ENCODE peak calls at places on chromosomes 6 and 20, in six cellular contexts. R, X, S, Y, M and G are unnamed samples.
A peak's percentile ranks its signal among the peaks of the same experiment; 100 is the strongest.

GRCh38 chr20:58649288-58650180 is 1.5 kb upstream of the STX16 start:
- DNase-seq in R (peak; percentile 42), X (peak; percentile 73), S (no peak), Y (no peak), M (peak; percentile 24), G (no peak)

GRCh38 chr6:93550551-93551276 is 131.4 kb upstream of the EPHA7 start:
- DNase-seq in R (no peak), X (no peak), S (no peak), Y (no peak), M (no peak), G (no peak)

GRCh38 chr6:119179062-119179461 is 100.6 kb upstream of the FAM184A start:
- DNase-seq in R (no peak), X (no peak), S (no peak), Y (no peak), M (no peak), G (no peak)

GRCh38 chr6:16363749-16364148 is 125.4 kb downstream of the GMPR start:
- DNase-seq in R (no peak), X (no peak), S (no peak), Y (no peak), M (no peak), G (no peak)

GRCh38 chr20:13430346-13431002 is 208.3 kb downstream of the TASP1 start:
- DNase-seq in R (no peak), X (no peak), S (no peak), Y (no peak), M (no peak), G (no peak)

GRCh38 chr6:40500227-40500626 is 86.9 kb downstream of the LRFN2 start:
- DNase-seq in R (no peak), X (no peak), S (no peak), Y (no peak), M (no peak), G (no peak)

GRCh38 chr6:43150051-43150751 is 20.9 kb upstream of the SRF start:
- DNase-seq in R (no peak), X (no peak), S (no peak), Y (no peak), M (peak; percentile 83), G (no peak)

GRCh38 chr20:51172558-51173428 is 149.9 kb upstream of the KCNG1 start:
- DNase-seq in R (no peak), X (no peak), S (no peak), Y (no peak), M (no peak), G (no peak)

GRCh38 chr6:56062856-56063255 is 184.5 kb downstream of the COL21A1 start:
- DNase-seq in R (no peak), X (no peak), S (no peak), Y (peak; percentile 25), M (no peak), G (no peak)

GRCh38 chr6:5143625-5144311 is 58.6 kb downstream of the PPP1R3G start:
- DNase-seq in R (peak; percentile 91), X (peak; percentile 88), S (peak; percentile 97), Y (peak; percentile 75), M (peak; percentile 84), G (peak; percentile 81)

GRCh38 chr20:14707865-14708574 is 370.6 kb upstream of the FLRT3 start:
- DNase-seq in R (no peak), X (no peak), S (no peak), Y (no peak), M (no peak), G (peak; percentile 17)

GRCh38 chr6:34131326-34132081 is 14.4 kb downstream of the GRM4 start:
- DNase-seq in R (no peak), X (no peak), S (no peak), Y (no peak), M (no peak), G (no peak)

GRCh38 chr6:112384511-112384910 is 37.4 kb downstream of the RFPL4B start:
- DNase-seq in R (no peak), X (no peak), S (no peak), Y (peak; percentile 13), M (no peak), G (no peak)

GRCh38 chr6:31112478-31112877 is at the start of gene C6orf15:
- DNase-seq in R (no peak), X (no peak), S (no peak), Y (no peak), M (no peak), G (no peak)

GRCh38 chr6:52389626-52390360 is 27.8 kb downstream of the PAQR8 start:
- DNase-seq in R (no peak), X (peak; percentile 70), S (no peak), Y (peak; percentile 31), M (peak; percentile 84), G (peak; percentile 51)

GRCh38 chr6:166456360-166457156 is 73.8 kb upstream of the MPC1 start:
- DNase-seq in R (no peak), X (no peak), S (no peak), Y (no peak), M (no peak), G (peak; percentile 7)

GRCh38 chr20:701401-702129 is 26.0 kb upstream of the SCRT2 start:
- DNase-seq in R (no peak), X (no peak), S (no peak), Y (no peak), M (peak; percentile 24), G (no peak)

GRCh38 chr6:42365021-42365420 is 86.7 kb downstream of the TRERF1 start:
- DNase-seq in R (no peak), X (no peak), S (no peak), Y (no peak), M (no peak), G (no peak)

GRCh38 chr6:119322715-119323350 is 26.7 kb downstream of the MAN1A1 start:
- DNase-seq in R (no peak), X (no peak), S (no peak), Y (no peak), M (no peak), G (no peak)

GRCh38 chr6:44219053-44219814 is 2.5 kb downstream of the MYMX start:
- DNase-seq in R (peak; percentile 94), X (peak; percentile 94), S (peak; percentile 75), Y (peak; percentile 27), M (peak; percentile 91), G (peak; percentile 83)

GRCh38 chr20:52268184-52268583 is 76.6 kb upstream of the ZFP64 start:
- DNase-seq in R (no peak), X (no peak), S (no peak), Y (peak; percentile 65), M (no peak), G (peak; percentile 21)

GRCh38 chr6:144347447-144347758 is 62.3 kb downstream of the UTRN start:
- DNase-seq in R (no peak), X (no peak), S (no peak), Y (no peak), M (no peak), G (no peak)

GRCh38 chr6:137363805-137364138 is 130.4 kb downstream of the OLIG3 start:
- DNase-seq in R (no peak), X (no peak), S (no peak), Y (peak; percentile 18), M (no peak), G (no peak)

DNA sequence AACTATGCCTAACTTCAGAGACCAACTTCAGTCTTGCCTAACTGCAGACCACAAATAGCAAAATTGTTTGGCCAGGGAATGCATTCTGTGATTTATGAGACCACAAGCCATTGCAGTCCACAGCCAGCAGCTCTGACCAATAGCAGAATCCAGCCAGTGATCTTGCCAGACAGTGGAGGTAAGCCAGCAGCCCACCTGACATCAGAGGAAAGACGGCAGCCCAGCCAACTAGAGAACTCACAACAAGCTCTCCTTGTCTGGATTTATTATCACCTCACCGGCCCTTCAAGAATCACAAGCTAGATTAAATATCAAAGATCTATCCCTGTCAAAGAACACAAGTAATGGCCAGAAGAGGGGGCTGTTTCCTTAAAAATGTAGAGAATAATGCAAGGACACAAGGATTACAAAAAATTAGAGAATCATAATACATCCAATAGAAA is 66.5 kb upstream of the SLC35F1 start:
- DNase-seq in R (peak; percentile 70), X (no peak), S (no peak), Y (peak; percentile 33), M (no peak), G (peak; percentile 34)
- TF ChIP-seq CTCF in R (peak; percentile 27), X (no peak), S (no peak), Y (peak; percentile 34), M (peak; percentile 46), G (peak; percentile 25)

GRCh38 chr6:157200117-157200516 is 123.2 kb downstream of the TMEM242 start:
- DNase-seq in R (no peak), X (no peak), S (no peak), Y (no peak), M (no peak), G (no peak)

GRCh38 chr6:157196391-157196790 is 126.9 kb downstream of the TMEM242 start:
- DNase-seq in R (no peak), X (no peak), S (no peak), Y (no peak), M (no peak), G (no peak)

GRCh38 chr6:157200611-157201010 is 122.7 kb downstream of the TMEM242 start:
- DNase-seq in R (no peak), X (peak; percentile 30), S (no peak), Y (no peak), M (peak; percentile 74), G (no peak)

GRCh38 chr6:157201083-157201482 is 122.2 kb downstream of the TMEM242 start:
- DNase-seq in R (no peak), X (peak; percentile 53), S (no peak), Y (no peak), M (no peak), G (no peak)

GRCh38 chr6:157198425-157199279 is 124.7 kb downstream of the TMEM242 start:
- DNase-seq in R (no peak), X (peak; percentile 92), S (peak; percentile 12), Y (peak; percentile 24), M (peak; percentile 98), G (peak; percentile 52)
- H3K4me3 ChIP-seq in R (no peak overlapping the region), X (no peak overlapping the region), S (no peak overlapping the region), Y (no peak overlapping the region), M (peak overlapping the region; percentile 10), G (no peak overlapping the region)

GRCh38 chr6:20559924-20560551 is 25.8 kb downstream of the CDKAL1 start:
- DNase-seq in R (no peak), X (no peak), S (no peak), Y (peak; percentile 33), M (no peak), G (peak; percentile 65)
- TF ChIP-seq CTCF in R (peak; percentile 4), X (no peak), S (no peak), Y (peak; percentile 25), M (no peak), G (no peak)

DNA sequence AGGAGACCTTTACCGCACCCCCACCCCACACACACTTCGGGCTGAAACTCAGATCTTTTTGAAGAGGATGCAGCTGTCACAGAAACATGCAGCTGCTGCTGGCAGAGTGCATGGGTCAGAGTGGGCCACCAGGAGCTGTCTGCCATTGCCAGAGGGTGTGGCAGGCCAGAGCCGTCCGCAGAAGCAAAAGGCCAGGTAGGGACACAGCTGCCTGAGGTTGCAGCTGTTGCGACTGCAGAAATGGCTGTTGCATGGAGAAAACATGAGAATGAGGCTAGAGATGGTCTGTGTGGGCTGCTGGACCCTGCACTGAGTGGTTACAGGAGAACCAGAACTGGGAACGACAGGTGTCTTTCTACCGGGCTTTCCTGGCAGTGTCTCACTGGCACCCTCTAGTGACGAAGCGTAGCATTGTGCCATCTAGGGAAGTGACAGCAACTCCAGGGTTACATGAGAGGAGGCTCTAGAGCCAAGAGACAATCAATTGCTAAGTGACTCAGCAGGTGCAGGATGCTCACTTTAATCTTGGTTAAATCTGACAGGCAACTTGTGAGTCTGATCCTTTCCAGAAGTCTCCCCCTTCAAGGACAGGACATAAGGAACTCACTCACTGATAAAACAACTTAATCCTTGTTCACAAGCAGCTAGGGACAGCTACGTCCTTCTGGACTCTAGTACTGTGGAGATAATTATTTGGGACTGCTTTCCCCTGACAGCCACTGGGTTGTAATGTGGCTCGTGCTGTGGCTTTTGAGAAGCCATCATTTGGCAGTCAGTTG is 29.1 kb upstream of the SERPINB9 start:
- DNase-seq in R (peak; percentile 87), X (peak; percentile 75), S (peak; percentile 94), Y (peak; percentile 53), M (peak; percentile 84), G (peak; percentile 67)
- H3K4me3 ChIP-seq in R (no peak overlapping the region), X (no peak overlapping the region), S (no peak overlapping the region), Y (no peak overlapping the region), M (no peak overlapping the region), G (no peak overlapping the region)